ENCODE peak calls at places on chromosomes 1 and 21, in four cellular contexts. K, R, O and H are unnamed samples.

GRCh38 chr21:35178812-35179211 is 129.7 kb upstream of the RUNX1 start:
- DNase-seq in R (no peak), K (no peak), O (no peak), H (no peak)

GRCh38 chr1:51969038-51969705 is 21.3 kb downstream of the RAB3B start:
- DNase-seq in O (no peak), R (no peak), K (no peak), H (no peak)

GRCh38 chr1:109547412-109548320 is 749 bp upstream of the GNAI3 start:
- DNase-seq in R (peak), K (no peak), O (no peak), H (no peak)

GRCh38 chr1:107434379-107434728 is 293.5 kb downstream of the NTNG1 start:
- DNase-seq in R (no peak), O (no peak), K (no peak), H (no peak)

GRCh38 chr1:114040273-114041043 is 61.2 kb downstream of the OLFML3 start:
- DNase-seq in O (no peak), R (no peak), K (peak), H (no peak)

GRCh38 chr1:194731025-194731424 is 1544.6 kb upstream of the B3GALT2 start:
- DNase-seq in R (no peak), O (no peak), K (no peak), H (no peak)

GRCh38 chr1:192555399-192555798 is 20.2 kb upstream of the RGS1 start:
- DNase-seq in R (no peak), O (no peak), K (no peak), H (no peak)

GRCh38 chr1:234734412-234734835 is 124.4 kb upstream of the IRF2BP2 start:
- DNase-seq in O (no peak), R (no peak), K (no peak), H (no peak)

GRCh38 chr1:100622966-100623762 is 85.2 kb downstream of the GPR88 start:
- DNase-seq in K (no peak), O (no peak), R (no peak), H (no peak)

GRCh38 chr1:12048376-12048775 is 14.7 kb upstream of the TNFRSF8 start:
- DNase-seq in O (no peak), K (no peak), R (no peak), H (no peak)

GRCh38 chr1:201645956-201646355 is 107.0 kb downstream of the NAV1 start:
- DNase-seq in O (no peak), K (no peak), R (no peak), H (no peak)